ENCODE peak calls at places on chromosome 11, in five cellular contexts. One of them, this sample, is unnamed.

GRCh38 chr11:111494040-111494439 is 18.1 kb downstream of the BTG4 start:
- DNase-seq in Caki2: no peak
- DNase-seq in head of caudate nucleus: no peak
- DNase-seq in activated naive CD4-positive, alpha-beta T cell: no peak
- DNase-seq in right cardiac atrium: no peak
- DNase-seq in this sample: no peak

GRCh38 chr11:11574373-11574772 is 47.4 kb downstream of the GALNT18 start:
- DNase-seq in Caki2: no peak
- DNase-seq in head of caudate nucleus: no peak
- DNase-seq in activated naive CD4-positive, alpha-beta T cell: no peak
- DNase-seq in right cardiac atrium: no peak
- DNase-seq in this sample: no peak

GRCh38 chr11:26017322-26017860 is 314.5 kb upstream of the ANO3 start:
- DNase-seq in Caki2: no peak
- DNase-seq in head of caudate nucleus: no peak
- DNase-seq in activated naive CD4-positive, alpha-beta T cell: no peak
- DNase-seq in right cardiac atrium: no peak
- DNase-seq in this sample: no peak

GRCh38 chr11:58575377-58576020 is at the start of gene LPXN:
- DNase-seq in Caki2: no peak
- DNase-seq in head of caudate nucleus: no peak
- DNase-seq in activated naive CD4-positive, alpha-beta T cell: no peak
- DNase-seq in right cardiac atrium: no peak
- DNase-seq in this sample: no peak

GRCh38 chr11:14248577-14248976 is 110.4 kb downstream of the RRAS2 start:
- DNase-seq in Caki2: no peak
- DNase-seq in head of caudate nucleus: peak
- DNase-seq in activated naive CD4-positive, alpha-beta T cell: no peak
- DNase-seq in right cardiac atrium: peak
- DNase-seq in this sample: peak

GRCh38 chr11:83220279-83220678 is 26.8 kb downstream of the ANKRD42 start:
- DNase-seq in Caki2: no peak
- DNase-seq in head of caudate nucleus: no peak
- DNase-seq in activated naive CD4-positive, alpha-beta T cell: no peak
- DNase-seq in right cardiac atrium: no peak
- DNase-seq in this sample: no peak

GRCh38 chr11:37699644-37700043 is 1101.6 kb upstream of the RAG2 start:
- DNase-seq in Caki2: no peak
- DNase-seq in head of caudate nucleus: no peak
- DNase-seq in activated naive CD4-positive, alpha-beta T cell: no peak
- DNase-seq in right cardiac atrium: no peak
- DNase-seq in this sample: no peak

GRCh38 chr11:104159356-104159755 is 4.6 kb downstream of the PDGFD start:
- DNase-seq in Caki2: no peak
- DNase-seq in head of caudate nucleus: no peak
- DNase-seq in activated naive CD4-positive, alpha-beta T cell: no peak
- DNase-seq in right cardiac atrium: no peak
- DNase-seq in this sample: no peak

GRCh38 chr11:8262552-8263108 is 1.0 kb downstream of the LMO1 start:
- DNase-seq in Caki2: peak
- DNase-seq in head of caudate nucleus: peak
- DNase-seq in activated naive CD4-positive, alpha-beta T cell: no peak
- DNase-seq in right cardiac atrium: peak
- DNase-seq in this sample: peak

GRCh38 chr11:129728571-129728970 is 87.1 kb upstream of the TMEM45B start:
- DNase-seq in Caki2: peak
- DNase-seq in head of caudate nucleus: no peak
- DNase-seq in activated naive CD4-positive, alpha-beta T cell: no peak
- DNase-seq in right cardiac atrium: no peak
- DNase-seq in this sample: peak

GRCh38 chr11:13550761-13551160 is 55.0 kb upstream of the PTH start:
- DNase-seq in Caki2: no peak
- DNase-seq in head of caudate nucleus: no peak
- DNase-seq in activated naive CD4-positive, alpha-beta T cell: no peak
- DNase-seq in right cardiac atrium: no peak
- DNase-seq in this sample: no peak

GRCh38 chr11:18394928-18395734 is 768 bp downstream of the LDHA start:
- DNase-seq in Caki2: no peak
- DNase-seq in head of caudate nucleus: peak
- DNase-seq in activated naive CD4-positive, alpha-beta T cell: no peak
- DNase-seq in right cardiac atrium: no peak
- DNase-seq in this sample: peak

GRCh38 chr11:69552951-69553350 is 71.5 kb downstream of the LINC01488 start:
- DNase-seq in Caki2: no peak
- DNase-seq in head of caudate nucleus: no peak
- DNase-seq in activated naive CD4-positive, alpha-beta T cell: no peak
- DNase-seq in right cardiac atrium: no peak
- DNase-seq in this sample: no peak

GRCh38 chr11:62242021-62242420 is at the start of gene SCGB1D2:
- DNase-seq in Caki2: peak
- DNase-seq in head of caudate nucleus: peak
- DNase-seq in activated naive CD4-positive, alpha-beta T cell: no peak
- DNase-seq in right cardiac atrium: peak
- DNase-seq in this sample: no peak

GRCh38 chr11:119376197-119376847 is 5.2 kb downstream of the USP2 start:
- DNase-seq in Caki2: no peak
- DNase-seq in head of caudate nucleus: peak
- DNase-seq in activated naive CD4-positive, alpha-beta T cell: no peak
- DNase-seq in right cardiac atrium: peak
- DNase-seq in this sample: peak

GRCh38 chr11:102843474-102843873 is at the start of gene MMP3:
- DNase-seq in Caki2: no peak
- DNase-seq in head of caudate nucleus: no peak
- DNase-seq in activated naive CD4-positive, alpha-beta T cell: no peak
- DNase-seq in right cardiac atrium: no peak
- DNase-seq in this sample: no peak

GRCh38 chr11:14124345-14124744 is 161.8 kb downstream of the SPON1 start:
- DNase-seq in Caki2: no peak
- DNase-seq in head of caudate nucleus: no peak
- DNase-seq in activated naive CD4-positive, alpha-beta T cell: no peak
- DNase-seq in right cardiac atrium: no peak
- DNase-seq in this sample: no peak

GRCh38 chr11:46200537-46201281 is 76.8 kb upstream of the CREB3L1 start:
- DNase-seq in Caki2: no peak
- DNase-seq in head of caudate nucleus: no peak
- DNase-seq in activated naive CD4-positive, alpha-beta T cell: no peak
- DNase-seq in right cardiac atrium: no peak
- DNase-seq in this sample: no peak

GRCh38 chr11:31763296-31763695 is 47.8 kb downstream of the PAX6 start:
- DNase-seq in Caki2: no peak
- DNase-seq in head of caudate nucleus: no peak
- DNase-seq in activated naive CD4-positive, alpha-beta T cell: no peak
- DNase-seq in right cardiac atrium: no peak
- DNase-seq in this sample: no peak

GRCh38 chr11:118641463-118642019 is 34.1 kb downstream of the PHLDB1 start:
- DNase-seq in Caki2: peak
- DNase-seq in head of caudate nucleus: no peak
- DNase-seq in activated naive CD4-positive, alpha-beta T cell: no peak
- DNase-seq in right cardiac atrium: peak
- DNase-seq in this sample: peak

GRCh38 chr11:78361228-78361627 is 56.4 kb downstream of the GAB2 start:
- DNase-seq in Caki2: no peak
- DNase-seq in head of caudate nucleus: no peak
- DNase-seq in activated naive CD4-positive, alpha-beta T cell: no peak
- DNase-seq in right cardiac atrium: no peak
- DNase-seq in this sample: no peak

GRCh38 chr11:48019230-48019584 is 38.8 kb downstream of the PTPRJ start:
- DNase-seq in Caki2: no peak
- DNase-seq in head of caudate nucleus: no peak
- DNase-seq in activated naive CD4-positive, alpha-beta T cell: no peak
- DNase-seq in right cardiac atrium: no peak
- DNase-seq in this sample: peak

GRCh38 chr11:14927146-14927545 is 35.1 kb upstream of the CYP2R1 start:
- DNase-seq in Caki2: peak
- DNase-seq in head of caudate nucleus: no peak
- DNase-seq in activated naive CD4-positive, alpha-beta T cell: no peak
- DNase-seq in right cardiac atrium: no peak
- DNase-seq in this sample: no peak

This sample was measured in NCI-H526 treated with DMSO at 0.1 percent for 48 hours.